ENCODE peak calls at places on chromosome 14, in six cellular contexts. O is foreskin keratinocyte; J is choroid plexus epithelial cell; A is mucosa of descending colon; M is CD4-positive, alpha-beta T cell; W is CD8-positive, alpha-beta T cell. U is an unnamed sample.

GRCh38 chr14:100523536-100524025 is 63.6 kb downstream of the BEGAIN start:
- DNase-seq in W (peak), O (no peak), A (peak), J (no peak), M (no peak), U (no peak)

GRCh38 chr14:28098863-28099262 is 667.7 kb upstream of the FOXG1 start:
- DNase-seq in A (no peak), M (no peak), J (no peak), O (no peak), W (no peak), U (no peak)

GRCh38 chr14:102923201-102923919 is 897 bp downstream of the AMN start:
- DNase-seq in A (peak), J (no peak), M (no peak), O (no peak), W (no peak), U (no peak)

GRCh38 chr14:72060917-72061316 is 128.7 kb downstream of the RGS6 start:
- DNase-seq in J (no peak), W (no peak), O (no peak), M (no peak), A (no peak), U (no peak)

GRCh38 chr14:100767788-100768536 is 41.3 kb downstream of the DLK1 start:
- DNase-seq in W (no peak), J (no peak), A (no peak), M (no peak), O (no peak), U (no peak)

GRCh38 chr14:100104523-100105300 is 39.5 kb downstream of the EVL start:
- DNase-seq in A (no peak), J (peak), W (no peak), M (no peak), O (no peak), U (no peak)

GRCh38 chr14:28361486-28361885 is 405.1 kb upstream of the FOXG1 start:
- DNase-seq in J (peak), O (no peak), W (no peak), A (no peak), M (no peak), U (no peak)

GRCh38 chr14:31884776-31885379 is 192.2 kb upstream of the ARHGAP5 start:
- DNase-seq in A (no peak), W (no peak), J (peak), O (peak), M (no peak), U (no peak)

GRCh38 chr14:63387691-63388090 is 69.0 kb upstream of the GPHB5 start:
- DNase-seq in W (no peak), O (no peak), M (no peak), A (no peak), J (no peak), U (no peak)

GRCh38 chr14:65483647-65484046 is 71.1 kb downstream of the FUT8 start:
- DNase-seq in O (no peak), J (no peak), M (no peak), A (no peak), W (no peak), U (no peak)

GRCh38 chr14:60506010-60506409 is 2.9 kb upstream of the SIX6 start:
- DNase-seq in W (no peak), M (no peak), O (no peak), A (no peak), J (no peak), U (no peak)

GRCh38 chr14:26008290-26008689 is 589.5 kb downstream of the NOVA1 start:
- DNase-seq in A (peak), M (no peak), J (peak), W (no peak), O (no peak), U (no peak)
- TF ChIP-seq CTCF in A (no peak), M (no peak), J (peak), W (no peak), O (no peak), U (peak)

DNA sequence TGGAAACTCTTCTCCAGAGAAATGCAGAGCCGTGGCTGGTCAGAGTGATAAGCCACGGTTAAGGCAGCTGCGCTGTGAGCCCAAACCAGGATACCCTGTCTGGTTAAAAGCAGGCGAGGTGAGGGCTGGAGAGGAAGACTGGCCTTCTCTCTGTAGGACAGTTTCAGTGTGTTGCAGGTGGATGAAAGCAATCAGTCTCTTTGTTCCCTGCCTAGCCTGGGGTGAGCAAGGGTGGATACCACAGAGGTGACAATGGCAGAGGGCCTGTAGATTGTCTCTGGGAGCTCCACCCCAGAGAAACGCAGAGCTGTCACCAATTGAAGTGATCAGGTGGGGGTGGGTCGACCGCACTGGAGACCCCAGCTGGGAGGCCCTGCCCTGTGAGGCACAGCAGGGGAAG is 621.9 kb downstream of the LRFN5 start:
- DNase-seq in J (no peak), W (no peak), A (no peak), M (no peak), O (no peak), U (no peak)
- TF ChIP-seq CTCF in J (no peak), W (no peak), A (no peak), M (no peak), O (no peak), U (no peak)

DNA sequence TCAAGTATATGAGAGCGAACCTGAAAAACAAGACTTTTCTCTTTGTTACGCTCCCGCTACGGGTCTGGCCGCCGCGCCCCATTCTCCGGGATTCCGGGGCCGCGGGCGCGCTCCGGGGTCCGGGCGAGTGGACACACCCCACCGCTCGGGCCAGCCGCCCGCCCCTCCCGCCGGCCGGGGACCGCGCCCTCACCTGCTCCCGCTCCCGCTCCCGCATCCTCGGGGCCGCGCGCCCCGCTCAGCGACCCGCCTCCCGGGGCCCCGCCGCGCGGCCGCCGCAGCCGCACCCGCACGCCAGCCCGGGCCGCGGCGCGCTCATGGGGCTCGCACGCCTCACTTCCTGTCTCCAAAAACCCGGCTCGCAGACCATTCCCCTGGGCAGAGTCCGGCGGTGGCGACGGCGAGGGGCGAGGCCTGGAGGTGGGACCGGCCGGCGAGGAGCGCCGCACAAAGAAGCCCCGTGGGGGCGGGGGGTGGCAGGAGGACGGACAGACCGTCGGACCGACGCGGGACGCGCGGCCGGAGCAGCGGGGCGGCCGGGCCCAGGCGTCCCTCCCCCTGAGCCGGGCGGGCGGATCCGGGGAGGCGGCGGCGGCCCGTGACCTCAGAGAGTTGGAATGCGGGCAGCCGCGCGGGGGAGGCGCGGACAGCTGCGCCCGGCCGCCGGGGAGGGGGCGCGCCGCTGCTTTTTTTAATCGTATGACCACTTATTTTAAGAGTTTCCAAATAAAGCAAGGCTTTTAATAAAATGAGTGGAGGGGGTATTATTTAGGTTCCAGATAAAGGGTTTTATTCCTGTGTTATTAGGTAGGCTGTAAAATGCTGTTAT is at the start of gene PTPN21:
- DNase-seq in O (no peak), M (no peak), A (peak), J (peak), W (no peak), U (peak)
- TF ChIP-seq CTCF in O (no peak), M (no peak), A (no peak), J (no peak), W (no peak), U (no peak)

GRCh38 chr14:93533864-93534263 is 103.1 kb downstream of the UNC79 start:
- DNase-seq in J (no peak), M (no peak), W (no peak), O (no peak), A (no peak), U (no peak)

GRCh38 chr14:93540235-93540634 is 109.5 kb downstream of the UNC79 start:
- DNase-seq in J (no peak), A (no peak), M (no peak), W (no peak), O (no peak), U (no peak)

GRCh38 chr14:93538411-93538810 is 107.7 kb downstream of the UNC79 start:
- DNase-seq in A (no peak), M (no peak), W (no peak), J (peak), O (no peak), U (no peak)

GRCh38 chr14:93537962-93538361 is 107.2 kb downstream of the UNC79 start:
- DNase-seq in A (no peak), M (no peak), J (no peak), W (no peak), O (no peak), U (no peak)

GRCh38 chr14:93536945-93537344 is 106.2 kb downstream of the UNC79 start:
- DNase-seq in J (peak), W (no peak), O (no peak), A (no peak), M (no peak), U (no peak)
- TF ChIP-seq CTCF in J (no peak), W (no peak), O (peak), A (no peak), M (no peak), U (peak)

DNA sequence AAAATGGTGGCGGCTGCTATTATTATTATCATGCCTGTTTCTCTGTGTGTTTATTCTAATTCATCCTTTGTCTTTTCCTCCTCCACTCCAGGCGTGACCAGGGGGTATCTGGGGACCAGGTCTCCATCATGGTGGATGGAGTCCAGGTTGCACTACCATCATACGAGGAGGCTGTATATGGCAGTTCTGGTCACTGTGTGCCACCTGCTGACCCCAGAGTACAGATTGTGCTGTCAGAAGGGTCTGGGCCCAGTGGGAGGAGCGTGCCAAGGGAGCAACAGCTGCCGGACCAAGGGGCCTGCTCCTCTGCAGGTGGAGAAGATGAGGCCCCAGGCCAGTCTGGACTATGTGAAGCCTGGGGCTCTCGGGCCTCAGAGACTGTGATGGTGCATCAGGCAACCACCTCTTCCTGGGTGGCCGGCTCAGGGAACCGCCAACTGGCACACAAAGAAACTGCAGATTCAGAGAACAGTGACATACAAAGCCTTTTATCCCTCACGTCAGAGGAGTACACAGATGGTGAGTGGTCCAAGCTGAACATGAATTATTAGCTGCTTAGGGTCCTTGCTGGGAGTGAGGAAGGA is 58.3 kb upstream of the SRSF5 start:
- DNase-seq in A (peak), W (no peak), O (no peak), M (no peak), J (peak), U (no peak)
- TF ChIP-seq CTCF in A (no peak), W (no peak), O (peak), M (peak), J (peak), U (peak)

GRCh38 chr14:22836301-22837058 is at the start of gene MMP14:
- DNase-seq in J (peak), M (no peak), A (peak), O (peak), W (no peak), U (peak)
- TF ChIP-seq CTCF in J (peak), M (no peak), A (no peak), O (peak), W (no peak), U (peak)

DNA sequence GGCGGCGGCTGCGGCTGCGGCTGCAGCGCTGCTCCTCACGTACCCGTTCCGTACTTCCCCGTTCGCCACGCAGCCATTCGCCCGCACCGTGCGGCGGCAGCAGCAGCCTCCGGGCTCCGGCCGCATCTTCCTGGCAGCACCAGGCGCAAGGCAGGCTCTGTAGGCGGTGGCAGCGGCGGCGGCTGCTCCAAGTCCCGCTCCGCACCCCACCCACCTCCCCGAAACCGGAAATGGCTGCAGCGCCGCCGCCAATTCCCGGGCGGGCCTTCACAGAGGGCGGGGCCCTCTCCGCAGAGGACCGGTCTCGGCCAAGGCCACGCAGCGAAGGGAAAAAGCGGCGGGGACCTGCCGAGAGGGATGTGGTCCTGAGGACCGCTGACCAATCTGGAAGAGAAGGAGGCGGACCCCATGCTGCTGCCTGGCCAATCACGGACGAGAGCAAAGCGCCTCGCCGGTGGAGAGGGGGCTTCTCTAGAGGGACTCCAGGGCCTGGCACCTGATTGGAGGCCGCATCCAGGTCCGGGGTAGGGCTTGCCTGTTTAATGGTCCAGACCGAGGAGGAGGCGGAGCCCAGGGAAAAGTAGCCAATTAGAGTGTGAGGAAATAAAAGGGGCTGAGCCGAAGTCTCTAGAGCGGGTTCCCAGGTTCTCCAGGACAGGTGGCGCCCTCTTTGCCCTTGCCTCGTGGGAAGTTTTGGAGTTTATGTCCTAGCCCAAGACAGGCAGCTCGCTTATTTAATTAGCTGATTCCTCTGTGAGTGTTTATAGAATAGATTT is at the start of gene SPTLC2:
- DNase-seq in M (peak), J (peak), A (peak), W (peak), O (peak), U (peak)
- TF ChIP-seq CTCF in M (no peak), J (peak), A (no peak), W (no peak), O (peak), U (no peak)

GRCh38 chr14:96532632-96533031 is 30.4 kb downstream of the PAPOLA start:
- DNase-seq in A (no peak), W (no peak), J (no peak), M (no peak), O (no peak), U (no peak)
- TF ChIP-seq CTCF in A (no peak), W (no peak), J (no peak), M (no peak), O (no peak), U (no peak)

U was measured in progenitor cell of endocrine pancreas.